ENCODE peak calls at places on chromosomes 13 and 19, in nine cellular contexts. Y, O, K, U, X, J, H, C and Z are unnamed samples.

GRCh38 chr13:37495046-37495445 is 103.5 kb downstream of the POSTN start:
- DNase-seq in Y (no peak), U (no peak), K (no peak), C (peak; percentile 37), H (no peak), X (peak; percentile 57), J (no peak), O (no peak), Z (no peak)

GRCh38 chr19:34480971-34481821 is at the start of gene WTIP:
- DNase-seq in C (peak; percentile 89), J (peak; percentile 67), X (peak; percentile 82), U (peak; percentile 39), H (peak; percentile 79), Y (peak; percentile 84), K (no peak), O (peak; percentile 86), Z (peak; percentile 66)

GRCh38 chr13:45385912-45386311 is 32.3 kb downstream of the SLC25A30 start:
- DNase-seq in K (no peak), U (no peak), J (no peak), C (no peak), O (no peak), X (no peak), H (no peak), Y (no peak), Z (no peak)

GRCh38 chr19:30512748-30513389 is 140.7 kb downstream of the ZNF536 start:
- DNase-seq in H (no peak), U (no peak), X (no peak), Y (no peak), C (no peak), O (no peak), J (no peak), K (no peak), Z (peak; percentile 1)

GRCh38 chr13:61151062-61151461 is 264.6 kb downstream of the PCDH20 start:
- DNase-seq in K (no peak), H (no peak), U (no peak), O (no peak), X (no peak), C (no peak), Y (no peak), J (no peak), Z (no peak)

GRCh38 chr13:34201050-34201913 is 383.3 kb downstream of the RFC3 start:
- DNase-seq in H (no peak), C (peak; percentile 19), U (no peak), O (peak; percentile 15), Y (no peak), J (no peak), X (peak; percentile 60), K (no peak), Z (peak; percentile 44)

GRCh38 chr13:35767256-35767981 is 290.9 kb upstream of the MAB21L1 start:
- DNase-seq in H (no peak), O (no peak), C (no peak), Y (no peak), U (no peak), J (no peak), X (no peak), K (no peak), Z (no peak)

GRCh38 chr19:9132422-9132821 is 5.7 kb upstream of the OR7G3 start:
- DNase-seq in U (no peak), C (no peak), K (no peak), X (no peak), O (no peak), J (no peak), H (no peak), Y (no peak), Z (no peak)

GRCh38 chr13:32468502-32469147 is 40.7 kb upstream of the N4BP2L1 start:
- DNase-seq in Y (no peak), X (no peak), U (no peak), K (no peak), C (no peak), H (no peak), J (no peak), O (no peak), Z (no peak)

GRCh38 chr13:63304497-63304896 is 1888.8 kb upstream of the PCDH20 start:
- DNase-seq in C (no peak), K (no peak), H (no peak), X (no peak), U (no peak), O (no peak), Y (no peak), J (no peak), Z (no peak)

GRCh38 chr13:73657821-73658540 is 476.2 kb downstream of the KLF12 start:
- DNase-seq in H (no peak), X (peak; percentile 94), K (no peak), Y (no peak), U (peak; percentile 44), C (peak; percentile 27), O (peak; percentile 64), J (no peak), Z (no peak)

GRCh38 chr13:31913459-31913858 is 118.1 kb upstream of the FRY start:
- DNase-seq in Y (no peak), O (no peak), H (no peak), X (peak; percentile 33), K (peak; percentile 25), U (no peak), J (no peak), C (peak; percentile 0), Z (no peak)

GRCh38 chr13:30410705-30411125 is 11.6 kb upstream of the UBE2L5 start:
- DNase-seq in U (no peak), X (no peak), K (no peak), J (no peak), Y (no peak), C (no peak), H (no peak), O (no peak), Z (no peak)

GRCh38 chr13:109479991-109480696 is 306.2 kb downstream of the IRS2 start:
- DNase-seq in H (no peak), Y (no peak), O (no peak), U (no peak), C (no peak), J (peak; percentile 45), K (peak; percentile 28), X (peak; percentile 74), Z (peak; percentile 42)

GRCh38 chr13:30926781-30927180 is 5.7 kb upstream of the TEX26 start:
- DNase-seq in H (no peak), U (no peak), K (no peak), J (no peak), O (no peak), C (no peak), X (no peak), Y (no peak), Z (no peak)

GRCh38 chr19:28710278-28710677 is 502.7 kb downstream of the UQCRFS1 start:
- DNase-seq in H (peak; percentile 35), Y (no peak), C (peak; percentile 65), U (no peak), X (peak; percentile 84), O (no peak), J (no peak), K (peak; percentile 58), Z (peak; percentile 41)

GRCh38 chr13:95115525-95115924 is 185.7 kb downstream of the ABCC4 start:
- DNase-seq in K (no peak), X (no peak), Y (no peak), J (peak; percentile 56), C (no peak), O (no peak), H (no peak), U (peak; percentile 22), Z (no peak)

GRCh38 chr13:89199138-89199537 is 1528.0 kb downstream of the SLITRK5 start:
- DNase-seq in O (no peak), K (no peak), C (no peak), X (no peak), U (no peak), H (no peak), J (no peak), Y (no peak), Z (no peak)

GRCh38 chr19:4120531-4120930 is 3.4 kb downstream of the MAP2K2 start:
- DNase-seq in X (peak; percentile 91), H (no peak), O (no peak), C (peak; percentile 46), U (no peak), Y (no peak), J (no peak), K (no peak), Z (no peak)

GRCh38 chr19:492091-492531 is 4.2 kb upstream of the MADCAM1 start:
- DNase-seq in Y (no peak), H (no peak), K (no peak), C (no peak), U (no peak), J (no peak), O (no peak), X (no peak), Z (no peak)

GRCh38 chr19:34639491-34640085 is 37.4 kb downstream of the SCGB2B2 start:
- DNase-seq in X (peak; percentile 80), H (peak; percentile 49), K (peak; percentile 84), Y (no peak), J (peak; percentile 60), O (peak; percentile 61), C (peak; percentile 32), U (peak; percentile 71), Z (peak; percentile 15)

GRCh38 chr13:71828117-71828516 is 38.9 kb downstream of the DACH1 start:
- DNase-seq in C (no peak), U (no peak), H (peak; percentile 47), Y (no peak), X (no peak), K (no peak), O (no peak), J (no peak), Z (no peak)

GRCh38 chr13:73913043-73913740 is 221.0 kb downstream of the KLF12 start:
- DNase-seq in X (peak; percentile 77), U (no peak), Y (no peak), J (no peak), C (peak; percentile 47), K (no peak), O (no peak), H (no peak), Z (peak; percentile 57)

GRCh38 chr13:70723732-70724131 is 615.5 kb upstream of the KLHL1 start:
- DNase-seq in H (peak; percentile 22), O (no peak), X (peak; percentile 9), U (no peak), K (no peak), J (no peak), C (peak; percentile 8), Y (no peak), Z (no peak)
- H3K4me3 ChIP-seq in H (no peak overlapping the region), O (no peak overlapping the region), X (no peak overlapping the region), U (no peak overlapping the region), K (no peak overlapping the region), J (no peak overlapping the region), C (no peak overlapping the region), Y (no peak overlapping the region), Z (no peak overlapping the region)

GRCh38 chr19:41327499-41328156 is 17.7 kb downstream of the CCDC97 start:
- DNase-seq in Y (no peak), H (no peak), X (peak; percentile 32), K (peak; percentile 80), U (peak; percentile 81), J (peak; percentile 87), O (peak; percentile 76), C (peak; percentile 58), Z (no peak)
- H3K4me3 ChIP-seq in Y (no peak overlapping the region), H (no peak overlapping the region), X (no peak overlapping the region), K (no peak overlapping the region), U (peak overlapping the region; percentile 30), J (peak overlapping the region; percentile 38), O (no peak overlapping the region), C (no peak overlapping the region), Z (no peak overlapping the region)

GRCh38 chr13:113601166-113602070 is 16.9 kb downstream of the TFDP1 start:
- DNase-seq in U (no peak), C (no peak), X (no peak), O (no peak), Y (no peak), J (no peak), K (no peak), H (no peak), Z (no peak)
- H3K4me3 ChIP-seq in U (no peak overlapping the region), C (no peak overlapping the region), X (no peak overlapping the region), O (no peak overlapping the region), Y (no peak overlapping the region), J (no peak overlapping the region), K (no peak overlapping the region), H (no peak overlapping the region), Z (no peak overlapping the region)

GRCh38 chr19:35987571-35987896 is 7.5 kb upstream of the SDHAF1 start:
- DNase-seq in U (no peak), Y (no peak), X (no peak), C (no peak), J (no peak), K (no peak), H (no peak), O (no peak), Z (no peak)
- H3K4me3 ChIP-seq in U (no peak overlapping the region), Y (no peak overlapping the region), X (no peak overlapping the region), C (no peak overlapping the region), J (no peak overlapping the region), K (no peak overlapping the region), H (peak overlapping the region; percentile 31), O (no peak overlapping the region), Z (peak overlapping the region; percentile 38)